ENCODE peak calls at places on chromosomes 1 and 21, in eight cellular contexts. Q is NB4, B is cardiac muscle cell, K is H54, R is T-helper 1 cell, H is IMR-90, U is mesenchymal stem cell, P is T1000. L is an unnamed sample.

GRCh38 chr1:222892137-222892763 is 77.4 kb downstream of the DISP1 start:
- DNase-seq in K (no peak), Q (no peak), B (peak), P (no peak), U (peak), H (peak), R (no peak), L (no peak)

GRCh38 chr1:3271866-3272265 is 182.6 kb upstream of the ARHGEF16 start:
- DNase-seq in H (no peak), R (no peak), B (no peak), K (no peak), P (no peak), U (no peak), Q (no peak), L (no peak)

GRCh38 chr1:161223805-161224694 is 622 bp upstream of the APOA2 start:
- DNase-seq in U (no peak), Q (no peak), H (no peak), K (no peak), R (no peak), P (no peak), B (no peak), L (no peak)

GRCh38 chr1:227725036-227725435 is 10.1 kb downstream of the JMJD4 start:
- DNase-seq in B (no peak), K (no peak), U (no peak), H (no peak), Q (no peak), P (no peak), R (no peak), L (no peak)

GRCh38 chr1:87336623-87337067 is 8.0 kb downstream of the LMO4 start:
- DNase-seq in P (no peak), K (no peak), H (no peak), Q (no peak), U (no peak), B (no peak), R (no peak), L (no peak)

GRCh38 chr1:108200627-108201106 is 524 bp upstream of the SLC25A24 start:
- DNase-seq in U (peak), B (peak), R (peak), K (peak), H (peak), P (peak), Q (peak), L (no peak)

GRCh38 chr1:46549697-46550681 is 1.5 kb downstream of the KNCN start:
- DNase-seq in Q (peak), H (peak), U (peak), K (no peak), B (peak), R (peak), P (no peak), L (no peak)

GRCh38 chr1:27408151-27408550 is 15.7 kb downstream of the GPR3 start:
- DNase-seq in K (no peak), H (no peak), P (no peak), U (no peak), R (no peak), Q (no peak), B (no peak), L (no peak)

GRCh38 chr1:151106891-151107290 is 36.3 kb downstream of the GABPB2 start:
- DNase-seq in U (peak), R (no peak), K (peak), Q (no peak), P (peak), H (peak), B (peak), L (no peak)

GRCh38 chr1:63318255-63319068 is 3.9 kb upstream of the FOXD3 start:
- DNase-seq in B (no peak), H (no peak), K (no peak), R (no peak), P (no peak), U (no peak), Q (no peak), L (no peak)

GRCh38 chr1:200877839-200878551 is 5.2 kb downstream of the GPR25 start:
- DNase-seq in B (no peak), K (no peak), P (no peak), R (no peak), U (no peak), Q (no peak), H (no peak), L (no peak)

GRCh38 chr1:39638965-39639332 is 494 bp downstream of the HEYL start:
- DNase-seq in B (no peak), H (no peak), R (no peak), U (no peak), Q (no peak), K (no peak), P (no peak), L (no peak)

GRCh38 chr21:29075706-29076447 is 2.4 kb upstream of the CCT8 start:
- DNase-seq in K (peak), H (peak), B (no peak), U (no peak), P (no peak), Q (no peak), R (no peak), L (no peak)

GRCh38 chr1:201999625-202000238 is 10.7 kb upstream of the ELF3 start:
- DNase-seq in U (peak), P (no peak), Q (peak), K (peak), H (peak), B (peak), R (no peak), L (no peak)

GRCh38 chr1:35644204-35644603 is 2.9 kb upstream of the PSMB2 start:
- DNase-seq in R (no peak), P (no peak), B (no peak), Q (no peak), H (no peak), K (no peak), U (no peak), L (no peak)

GRCh38 chr1:33021567-33022431 is 14.9 kb downstream of the AK2 start:
- DNase-seq in K (no peak), H (no peak), Q (no peak), U (no peak), R (no peak), B (no peak), P (no peak), L (no peak)

GRCh38 chr1:93349231-93350135 is 3.8 kb downstream of the DR1 start:
- DNase-seq in H (no peak), P (no peak), K (no peak), Q (no peak), U (peak), B (peak), R (no peak), L (no peak)

GRCh38 chr21:36773111-36773510 is 74.2 kb downstream of the SIM2 start:
- DNase-seq in Q (no peak), H (peak), K (peak), B (peak), U (peak), R (no peak), P (peak), L (peak)

GRCh38 chr1:62841587-62842169 is 57.7 kb downstream of the ATG4C start:
- DNase-seq in U (peak), R (peak), B (peak), H (peak), Q (peak), K (peak), P (no peak), L (no peak)

GRCh38 chr1:203592156-203592555 is 34.5 kb upstream of the ATP2B4 start:
- DNase-seq in K (no peak), B (peak), U (peak), H (peak), P (no peak), R (no peak), Q (no peak), L (peak)

GRCh38 chr1:107874221-107874620 is 90.8 kb downstream of the VAV3 start:
- DNase-seq in U (no peak), B (peak), H (no peak), P (no peak), R (no peak), K (no peak), Q (no peak), L (no peak)

GRCh38 chr1:205313681-205314308 is 7.8 kb downstream of the NUAK2 start:
- DNase-seq in P (no peak), B (peak), H (peak), Q (peak), U (peak), R (no peak), K (no peak), L (no peak)

GRCh38 chr1:1432951-1433803 is 2.3 kb upstream of the VWA1 start:
- DNase-seq in Q (no peak), U (no peak), B (peak), P (no peak), R (no peak), K (peak), H (no peak), L (peak)

GRCh38 chr1:177385760-177386698 is 215.3 kb downstream of the BRINP2 start:
- DNase-seq in U (peak), B (no peak), K (no peak), R (no peak), Q (no peak), H (no peak), P (no peak), L (no peak)

GRCh38 chr1:94648225-94649007 is 106.9 kb upstream of the F3 start:
- DNase-seq in U (peak), B (peak), Q (peak), H (peak), K (no peak), P (peak), R (no peak), L (no peak)